ENCODE peak calls at places on chromosomes 12 and 14, in five cellular contexts. C is IMR-90, H is kidney epithelial cell, I is fibroblast of mammary gland, E is neural crest cell. U is an unnamed sample.

GRCh38 chr14:95359974-95360826 is 40.5 kb upstream of the CLMN start:
- DNase-seq in C (no peak), H (no peak), I (no peak), E (peak; percentile 41), U (peak; percentile 37)

GRCh38 chr12:6552140-6552551 is 3.7 kb downstream of the IFFO1 start:
- DNase-seq in C (no peak), H (no peak), I (no peak), E (no peak), U (no peak)

GRCh38 chr12:100716949-100717732 is 77.4 kb upstream of the ANO4 start:
- DNase-seq in C (no peak), H (no peak), I (peak; percentile 17), E (peak; percentile 21), U (peak; percentile 81)

GRCh38 chr14:100199240-100199860 is 39.6 kb upstream of the YY1 start:
- DNase-seq in C (no peak), H (no peak), I (no peak), E (no peak), U (no peak)

GRCh38 chr12:121132601-121133481 is at the start of gene P2RX7:
- DNase-seq in C (peak; percentile 52), H (peak; percentile 47), I (peak; percentile 58), E (no peak), U (peak; percentile 42)

GRCh38 chr14:58280954-58281787 is 17.2 kb upstream of the ARID4A start:
- DNase-seq in C (peak; percentile 92), H (peak; percentile 93), I (peak; percentile 84), E (no peak), U (no peak)

GRCh38 chr12:56884421-56884820 is 49.8 kb downstream of the SDR9C7 start:
- DNase-seq in C (no peak), H (no peak), I (peak; percentile 53), E (no peak), U (no peak)

GRCh38 chr14:61281911-61282310 is 773 bp upstream of the TMEM30B start:
- DNase-seq in C (no peak), H (no peak), I (peak; percentile 50), E (no peak), U (no peak)

GRCh38 chr14:61385002-61385685 is 63.8 kb downstream of the PRKCH start:
- DNase-seq in C (no peak), H (no peak), I (no peak), E (no peak), U (no peak)

GRCh38 chr12:94754653-94755052 is 104.3 kb upstream of the TMCC3 start:
- DNase-seq in C (no peak), H (no peak), I (no peak), E (no peak), U (no peak)
- TF ChIP-seq CTCF in C (peak; percentile 24), H (peak; percentile 19), I (peak; percentile 38), E (peak; percentile 36), U (no peak)

GRCh38 chr12:62802981-62803380 is 132.0 kb downstream of the PPM1H start:
- DNase-seq in C (peak; percentile 37), H (no peak), I (no peak), E (no peak), U (no peak)
- TF ChIP-seq CTCF in C (peak; percentile 44), H (no peak), I (no peak), E (no peak), U (no peak)

GRCh38 chr14:68521952-68522509 is 270.8 kb downstream of the ZFP36L1 start:
- DNase-seq in C (no peak), H (no peak), I (no peak), E (no peak), U (no peak)
- TF ChIP-seq CTCF in C (no peak), H (no peak), I (no peak), E (no peak), U (no peak)

GRCh38 chr12:132720606-132721005 is 10.0 kb downstream of the PGAM5 start:
- DNase-seq in C (no peak), H (no peak), I (no peak), E (no peak), U (no peak)
- TF ChIP-seq CTCF in C (no peak), H (no peak), I (no peak), E (no peak), U (no peak)

GRCh38 chr12:14239350-14239934 is 126.0 kb upstream of the ATF7IP start:
- DNase-seq in C (no peak), H (no peak), I (peak; percentile 60), E (peak; percentile 39), U (peak; percentile 47)
- TF ChIP-seq CTCF in C (no peak), H (no peak), I (peak; percentile 2), E (peak; percentile 45), U (no peak)

GRCh38 chr14:102314242-102315011 is 5.1 kb upstream of the ZNF839 start:
- DNase-seq in C (peak; percentile 79), H (no peak), I (peak; percentile 84), E (peak; percentile 77), U (peak; percentile 86)
- TF ChIP-seq CTCF in C (peak; percentile 94), H (peak; percentile 95), I (peak; percentile 62), E (peak; percentile 100), U (peak; percentile 97)

GRCh38 chr12:29552324-29552927 is 54.9 kb upstream of the OVCH1 start:
- DNase-seq in C (peak; percentile 61), H (no peak), I (peak; percentile 70), E (peak; percentile 76), U (peak; percentile 84)
- TF ChIP-seq CTCF in C (peak; percentile 81), H (peak; percentile 95), I (peak; percentile 98), E (peak; percentile 100), U (peak; percentile 89)

GRCh38 chr12:90690120-90690519 is 264.9 kb downstream of the CCER1 start:
- DNase-seq in C (no peak), H (no peak), I (no peak), E (no peak), U (no peak)

DNA sequence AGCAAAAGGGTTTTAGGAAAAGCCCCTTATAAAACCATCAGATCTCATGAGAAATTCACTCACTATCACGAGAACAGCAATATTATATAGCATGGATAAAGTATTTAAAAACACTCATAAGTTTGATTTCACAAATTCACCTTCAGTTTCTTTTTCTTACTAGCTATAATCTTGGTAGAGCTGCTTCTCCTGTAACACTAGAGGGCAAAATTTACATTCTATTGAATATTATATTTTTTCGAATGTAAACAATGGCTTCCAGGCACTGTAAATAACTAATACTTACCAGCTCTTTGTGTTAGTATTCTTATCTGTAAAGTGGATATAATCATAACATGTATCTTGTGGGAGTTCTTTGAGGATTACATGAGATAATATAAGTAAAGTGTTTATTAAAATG is 259.6 kb downstream of the CCER1 start:
- DNase-seq in C (peak; percentile 23), H (no peak), I (peak; percentile 12), E (no peak), U (no peak)
- TF ChIP-seq CTCF in C (peak; percentile 32), H (no peak), I (peak; percentile 30), E (peak; percentile 30), U (no peak)

DNA sequence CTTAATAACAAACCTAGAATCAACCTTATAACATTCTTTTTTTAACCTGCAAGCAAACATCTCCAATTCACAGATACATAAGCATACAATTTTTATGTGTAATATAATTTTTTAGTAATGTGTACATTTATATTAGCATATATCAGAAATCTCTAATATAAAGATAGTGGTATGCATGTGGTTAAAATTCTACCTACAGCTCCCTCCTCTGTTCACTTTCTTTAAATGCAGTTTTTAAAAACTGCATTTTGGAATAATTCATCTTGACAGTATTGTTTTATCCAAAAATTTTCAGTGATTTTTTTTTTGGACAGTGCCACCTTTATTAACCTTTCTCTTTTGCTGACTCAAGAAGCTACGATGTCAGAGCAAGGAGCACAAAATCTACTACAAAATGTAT is 13.2 kb upstream of the RXYLT1 start:
- DNase-seq in C (no peak), H (no peak), I (no peak), E (no peak), U (no peak)
- TF ChIP-seq CTCF in C (peak; percentile 29), H (peak; percentile 12), I (peak; percentile 20), E (no peak), U (no peak)

DNA sequence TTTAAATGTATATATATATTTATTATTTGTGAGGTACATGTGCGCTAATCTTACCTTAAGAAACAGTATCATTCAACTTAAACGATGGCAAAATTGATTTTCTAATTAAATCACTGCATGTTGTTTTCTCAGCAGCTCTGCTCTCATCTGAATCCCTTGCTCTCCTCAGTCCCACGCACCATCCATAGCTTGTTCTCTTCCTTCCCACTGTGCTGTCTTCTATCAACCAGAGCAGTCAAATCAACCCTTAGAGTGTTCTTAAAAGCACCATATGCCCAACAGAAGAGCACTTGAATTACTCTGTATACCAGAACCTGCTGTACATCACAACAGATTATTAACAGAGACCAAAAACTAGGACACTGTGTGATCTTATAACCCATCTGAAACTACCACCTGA is 209.4 kb upstream of the G2E3 start:
- DNase-seq in C (no peak), H (no peak), I (no peak), E (no peak), U (no peak)
- TF ChIP-seq CTCF in C (no peak), H (no peak), I (no peak), E (no peak), U (no peak)